ENCODE peak calls at places on chromosome 1, in six cellular contexts. H is AG04450; T is mammary epithelial cell; W is left ventricle myocardium inferior; Y is CD8-positive, alpha-beta T cell; Q is heart right ventricle. A is an unnamed sample.

GRCh38 chr1:205561501-205562203 is 57.2 kb downstream of the CDK18 start:
- DNase-seq in Y (no peak), H (no peak), T (no peak), W (no peak), Q (no peak), A (no peak)

GRCh38 chr1:211497489-211498045 is 5.6 kb upstream of the RD3 start:
- DNase-seq in W (no peak), Y (no peak), T (no peak), H (no peak), Q (no peak), A (no peak)

GRCh38 chr1:49556676-49557234 is 467.0 kb downstream of the AGBL4 start:
- DNase-seq in H (no peak), Q (no peak), W (no peak), T (no peak), Y (no peak), A (no peak)

GRCh38 chr1:116737020-116737854 is 17.0 kb upstream of the CD2 start:
- DNase-seq in Y (peak; percentile 86), H (peak; percentile 3), Q (peak; percentile 39), T (peak; percentile 49), W (peak; percentile 29), A (peak; percentile 67)

GRCh38 chr1:67573481-67573880 is 111.5 kb upstream of the GADD45A start:
- DNase-seq in Y (no peak), Q (no peak), T (no peak), H (no peak), W (no peak), A (no peak)

GRCh38 chr1:18561967-18562366 is 68.7 kb upstream of the PAX7 start:
- DNase-seq in H (no peak), Q (no peak), T (no peak), W (no peak), Y (no peak), A (no peak)

GRCh38 chr1:20008391-20008841 is 29.0 kb upstream of the PLA2G2A start:
- DNase-seq in T (peak; percentile 11), Y (no peak), W (peak; percentile 62), Q (peak; percentile 20), H (no peak), A (peak; percentile 73)

GRCh38 chr1:39139723-39140360 is 64.7 kb upstream of the MACF1 start:
- DNase-seq in Q (no peak), W (no peak), T (no peak), Y (no peak), H (no peak), A (no peak)

GRCh38 chr1:160004427-160004826 is 27.4 kb downstream of the PIGM start:
- DNase-seq in Q (no peak), T (no peak), W (no peak), Y (no peak), H (no peak), A (no peak)

GRCh38 chr1:95002657-95003432 is 69.9 kb downstream of the ALG14 start:
- DNase-seq in H (no peak), T (no peak), Q (no peak), Y (no peak), W (no peak), A (peak; percentile 46)

GRCh38 chr1:2304921-2305681 is 77.0 kb downstream of the SKI start:
- DNase-seq in Y (no peak), H (no peak), T (no peak), W (no peak), Q (no peak), A (no peak)

GRCh38 chr1:10873189-10873588 is 76.7 kb upstream of the CASZ1 start:
- DNase-seq in H (no peak), Y (no peak), W (no peak), Q (no peak), T (no peak), A (peak; percentile 4)

GRCh38 chr1:33346921-33347649 is 26.2 kb upstream of the A3GALT2 start:
- DNase-seq in T (peak; percentile 89), W (no peak), H (no peak), Q (no peak), Y (no peak), A (peak; percentile 96)

GRCh38 chr1:42306977-42307376 is 28.1 kb downstream of the FOXJ3 start:
- DNase-seq in T (no peak), W (no peak), Q (no peak), Y (no peak), H (no peak), A (no peak)

GRCh38 chr1:175471039-175471800 is 272.2 kb downstream of the TNR start:
- DNase-seq in H (no peak), W (no peak), Y (no peak), Q (no peak), T (peak; percentile 93), A (peak; percentile 3)

GRCh38 chr1:9010781-9011323 is 15.4 kb downstream of the SLC2A7 start:
- DNase-seq in Y (no peak), Q (peak; percentile 44), H (no peak), W (peak; percentile 31), T (no peak), A (no peak)

GRCh38 chr1:203252678-203253077 is 23.2 kb upstream of the CHIT1 start:
- DNase-seq in H (no peak), W (no peak), Y (no peak), Q (no peak), T (no peak), A (no peak)

GRCh38 chr1:181140398-181140797 is 51.9 kb downstream of the IER5 start:
- DNase-seq in H (no peak), Q (no peak), Y (no peak), T (peak; percentile 36), W (no peak), A (peak; percentile 50)

GRCh38 chr1:86854352-86854751 is 59.6 kb downstream of the SELENOF start:
- DNase-seq in Q (no peak), Y (no peak), W (no peak), T (no peak), H (no peak), A (no peak)

GRCh38 chr1:226365166-226365565 is 42.7 kb downstream of the PARP1 start:
- DNase-seq in T (no peak), Q (no peak), W (no peak), Y (no peak), H (no peak), A (no peak)

DNA sequence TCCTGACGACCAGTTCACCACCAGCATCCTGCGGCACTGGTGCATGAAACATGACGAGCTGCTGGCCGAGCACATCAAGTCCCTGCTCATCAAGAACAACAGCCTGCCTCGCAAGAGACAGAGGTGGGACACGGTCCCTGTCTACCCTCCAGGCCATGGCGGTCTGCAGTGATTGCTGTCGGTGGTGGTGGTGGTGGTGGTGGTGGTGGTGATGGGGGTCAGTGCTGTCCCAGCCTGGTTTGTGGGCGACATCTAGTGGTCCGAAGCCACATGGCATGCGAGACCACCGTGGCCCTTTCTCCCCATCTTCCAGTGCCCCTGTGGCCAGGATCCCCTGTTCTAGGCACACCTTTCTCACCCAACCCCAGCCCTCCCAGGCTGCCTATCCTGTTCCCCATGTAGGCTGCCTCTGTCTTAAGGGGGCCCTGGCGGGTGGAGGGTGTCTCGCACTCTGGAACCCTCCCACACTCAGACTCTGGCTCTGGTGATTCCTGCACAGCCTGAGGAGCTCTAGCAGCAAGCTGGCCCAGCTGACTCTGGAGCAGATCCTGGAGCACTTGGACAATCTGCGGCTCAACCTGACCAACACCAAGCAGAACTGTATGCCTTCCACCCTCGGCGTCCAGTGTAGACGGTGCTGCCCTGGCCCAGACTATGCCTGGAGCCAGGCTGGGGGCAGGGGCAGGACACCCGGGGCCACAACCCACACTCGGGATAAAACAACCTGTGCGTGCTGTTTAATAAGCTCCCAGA is 3.2 kb upstream of the SLC27A3 start:
- DNase-seq in Y (no peak), T (no peak), Q (peak; percentile 49), H (no peak), W (no peak), A (no peak)
- TF ChIP-seq CTCF in Y (no peak), T (peak; percentile 24), Q (peak; percentile 62), H (peak; percentile 48), W (peak; percentile 69), A (peak; percentile 52)

GRCh38 chr1:166977951-166978350 is 2.6 kb upstream of the ILDR2 start:
- DNase-seq in T (no peak), Y (no peak), H (no peak), W (no peak), Q (no peak), A (no peak)

GRCh38 chr1:166981589-166981988 is 6.2 kb upstream of the ILDR2 start:
- DNase-seq in H (no peak), Q (no peak), W (no peak), T (no peak), Y (no peak), A (no peak)

GRCh38 chr1:166975361-166976129 is at the start of gene ILDR2:
- DNase-seq in Y (peak; percentile 68), H (no peak), W (peak; percentile 46), Q (peak; percentile 55), T (peak; percentile 14), A (peak; percentile 9)

GRCh38 chr1:166978795-166979194 is 3.5 kb upstream of the ILDR2 start:
- DNase-seq in H (no peak), Q (no peak), W (no peak), T (no peak), Y (no peak), A (no peak)

DNA sequence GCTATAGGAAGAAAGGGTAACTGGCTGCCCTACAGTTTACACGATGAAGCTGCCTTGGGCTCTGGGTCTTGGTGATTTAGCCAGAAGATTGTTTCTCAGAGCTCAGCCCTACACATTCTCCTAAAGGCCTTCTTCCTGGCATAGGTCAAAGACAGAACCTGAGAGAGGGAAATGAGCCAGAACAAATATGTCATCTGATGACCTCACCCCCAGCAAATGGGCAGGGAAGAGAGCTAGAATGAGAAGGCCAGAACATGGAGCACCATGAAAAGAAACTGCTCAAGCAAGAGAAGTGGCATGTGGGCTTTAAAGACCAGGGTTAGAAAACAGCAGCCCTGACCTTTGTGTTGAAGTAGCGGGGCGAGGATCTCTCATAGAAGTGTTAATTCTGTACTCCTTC is 5.5 kb upstream of the ILDR2 start:
- DNase-seq in H (no peak), Q (no peak), W (no peak), Y (no peak), T (no peak), A (no peak)
- H3K4me3 ChIP-seq in H (no peak overlapping the region), Q (no peak overlapping the region), W (no peak overlapping the region), Y (no peak overlapping the region), T (no peak overlapping the region), A (no peak overlapping the region)

GRCh38 chr1:35727434-35727825 is 8.7 kb upstream of the C1orf216 start:
- DNase-seq in H (no peak), W (no peak), Y (no peak), Q (no peak), T (no peak), A (no peak)

GRCh38 chr1:35725591-35725990 is 6.9 kb upstream of the C1orf216 start:
- DNase-seq in T (no peak), Q (no peak), H (no peak), W (no peak), Y (no peak), A (peak; percentile 32)

DNA sequence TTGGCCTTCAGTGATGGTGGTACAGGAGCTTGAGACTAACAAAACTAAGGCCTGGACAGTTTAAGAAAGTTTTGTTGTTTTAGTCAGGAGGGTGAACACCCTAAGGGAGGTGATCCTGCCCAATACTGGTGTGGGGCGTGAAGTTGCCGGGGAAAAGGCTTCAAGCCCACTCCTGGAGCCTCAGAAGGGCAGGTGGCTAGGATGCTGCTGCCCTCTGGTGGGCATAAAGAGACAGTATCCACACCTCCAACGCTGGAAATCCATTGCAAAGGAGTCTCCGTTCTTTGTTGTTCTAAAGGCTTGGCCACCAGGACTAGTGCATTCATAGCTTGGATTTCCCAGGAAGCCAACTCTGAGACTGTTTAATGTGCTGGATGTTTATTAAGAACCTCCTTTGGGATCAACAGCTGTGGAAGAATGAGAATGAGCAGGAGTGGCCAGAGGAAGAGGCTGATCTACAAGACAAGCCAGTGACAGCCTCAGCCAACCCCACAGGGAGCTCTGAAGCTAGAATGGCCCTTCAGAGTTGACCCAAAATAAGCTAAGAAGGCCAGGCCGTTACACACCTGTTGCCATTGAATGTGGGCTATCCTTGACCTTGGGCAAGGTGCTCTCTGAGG is 8.2 kb upstream of the C1orf216 start:
- DNase-seq in Q (peak; percentile 22), H (peak; percentile 45), W (peak; percentile 40), T (peak; percentile 22), Y (peak; percentile 72), A (peak; percentile 57)
- TF ChIP-seq CTCF in Q (peak; percentile 88), H (peak; percentile 93), W (peak; percentile 90), T (peak; percentile 89), Y (peak; percentile 87), A (peak; percentile 88)

GRCh38 chr1:206693029-206693428 is 8.3 kb downstream of the MAPKAPK2 start:
- DNase-seq in H (no peak), T (no peak), Y (no peak), Q (peak; percentile 84), W (peak; percentile 90), A (peak; percentile 88)
- H3K4me3 ChIP-seq in H (peak overlapping the region; percentile 31), T (no peak overlapping the region), Y (no peak overlapping the region), Q (no peak overlapping the region), W (peak overlapping the region; percentile 46), A (no peak overlapping the region)